ENCODE peak calls at places on chromosomes 13 and 19, in six cellular contexts. F, P, L, B, D and J are unnamed samples.

GRCh38 chr13:27170521-27171243 is 929 bp downstream of the USP12 start:
- DNase-seq in B (peak), D (no peak), F (peak), L (peak), P (peak), J (peak)

GRCh38 chr13:20487927-20488326 is 37.7 kb downstream of the CRYL1 start:
- DNase-seq in P (no peak), F (no peak), L (no peak), B (no peak), D (no peak), J (no peak)

GRCh38 chr13:41026806-41027205 is 7.7 kb upstream of the ELF1 start:
- DNase-seq in L (no peak), B (no peak), P (no peak), F (no peak), D (no peak), J (no peak)

GRCh38 chr13:44697058-44697457 is 120.9 kb upstream of the TSC22D1 start:
- DNase-seq in L (no peak), B (no peak), F (no peak), D (no peak), P (no peak), J (no peak)

GRCh38 chr13:71033026-71033425 is 834.0 kb downstream of the DACH1 start:
- DNase-seq in L (no peak), B (no peak), P (no peak), F (no peak), D (no peak), J (no peak)

GRCh38 chr13:108272333-108272732 is 2.8 kb downstream of the TNFSF13B start:
- DNase-seq in D (peak), L (no peak), P (peak), B (no peak), F (no peak), J (no peak)

GRCh38 chr13:102309110-102309509 is 92.7 kb downstream of the FGF14 start:
- DNase-seq in D (no peak), B (no peak), F (no peak), P (no peak), L (no peak), J (no peak)

GRCh38 chr13:92719868-92720267 is 506.7 kb upstream of the GPC6 start:
- DNase-seq in L (no peak), D (no peak), F (no peak), B (peak), P (no peak), J (no peak)

GRCh38 chr19:20999731-21000352 is 20.6 kb upstream of the ZNF430 start:
- DNase-seq in B (peak), D (peak), P (peak), L (peak), F (peak), J (peak)

GRCh38 chr13:111577429-111577828 is 257.0 kb downstream of the TEX29 start:
- DNase-seq in B (no peak), L (no peak), F (no peak), D (no peak), P (no peak), J (no peak)

GRCh38 chr19:7863157-7863970 is 10.8 kb downstream of the PRR36 start:
- DNase-seq in P (no peak), L (no peak), F (no peak), D (no peak), B (no peak), J (no peak)

GRCh38 chr19:13872339-13872694 is 4.6 kb upstream of the NANOS3 start:
- DNase-seq in P (no peak), D (no peak), B (no peak), L (no peak), F (no peak), J (no peak)

GRCh38 chr19:4575978-4576933 is 16.8 kb upstream of the SEMA6B start:
- DNase-seq in F (peak), P (peak), B (peak), L (peak), D (peak), J (peak)

GRCh38 chr13:39297664-39298171 is 259.5 kb downstream of the NHLRC3 start:
- DNase-seq in F (no peak), L (no peak), P (no peak), D (no peak), B (no peak), J (no peak)

GRCh38 chr13:39330504-39330903 is 272.5 kb downstream of the LHFPL6 start:
- DNase-seq in L (no peak), F (no peak), B (no peak), D (no peak), P (no peak), J (no peak)

GRCh38 chr19:48393559-48394330 is at the start of gene GRIN2D:
- DNase-seq in D (peak), F (peak), L (no peak), P (peak), B (no peak), J (peak)

GRCh38 chr13:65872448-65872847 is 1357.7 kb downstream of the PCDH9 start:
- DNase-seq in B (no peak), D (no peak), P (no peak), L (no peak), F (no peak), J (no peak)

GRCh38 chr19:31316201-31316951 is 32.9 kb downstream of the TSHZ3 start:
- DNase-seq in F (no peak), P (peak), L (no peak), D (peak), B (peak), J (no peak)

GRCh38 chr19:7337380-7338194 is 11.2 kb upstream of the ARHGEF18 start:
- DNase-seq in P (no peak), F (no peak), D (no peak), L (no peak), B (peak), J (no peak)

GRCh38 chr19:29062486-29063435 is 150.2 kb downstream of the UQCRFS1 start:
- DNase-seq in D (no peak), F (no peak), P (no peak), B (no peak), L (no peak), J (no peak)

GRCh38 chr13:40648841-40649240 is 17.6 kb downstream of the FOXO1 start:
- DNase-seq in F (no peak), B (no peak), P (peak), D (no peak), L (no peak), J (no peak)

GRCh38 chr19:11479090-11479469 is 1.8 kb downstream of the ELAVL3 start:
- DNase-seq in D (no peak), L (no peak), F (no peak), B (no peak), P (no peak), J (peak)
- H3K4me3 ChIP-seq in D (no peak), L (no peak), F (no peak), B (no peak), P (no peak), J (no peak)

GRCh38 chr19:53212703-53213320 is 19.7 kb upstream of the ZNF665 start:
- DNase-seq in D (no peak), F (no peak), P (no peak), B (no peak), L (no peak), J (no peak)
- H3K4me3 ChIP-seq in D (peak), F (no peak), P (no peak), B (no peak), L (no peak), J (peak)

GRCh38 chr13:51781246-51782022 is 22.5 kb downstream of the DHRS12 start:
- DNase-seq in L (no peak), D (peak), B (peak), F (peak), P (peak), J (no peak)
- H3K4me3 ChIP-seq in L (no peak), D (no peak), B (no peak), F (no peak), P (no peak), J (no peak)

DNA sequence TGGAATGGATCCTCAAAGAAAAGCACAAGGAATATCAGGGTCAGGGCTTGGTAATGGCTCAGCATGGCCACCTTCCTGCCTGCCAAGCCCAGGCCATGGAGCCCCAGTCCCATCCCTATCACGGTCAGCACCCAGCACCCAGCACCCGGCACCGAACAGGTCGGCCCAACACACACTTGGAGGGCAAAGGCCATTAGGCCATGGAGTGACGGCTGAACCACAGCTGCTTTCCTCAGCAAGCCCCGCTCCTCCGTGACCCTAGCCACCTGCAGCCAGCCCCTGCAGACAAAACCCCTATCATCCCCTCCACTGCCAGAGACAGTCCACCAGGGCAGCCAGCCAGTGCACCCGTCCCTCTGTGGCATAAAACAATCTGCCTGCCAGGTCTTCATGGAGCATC is 20.6 kb downstream of the PEPD start:
- DNase-seq in D (no peak), B (no peak), P (no peak), L (no peak), F (no peak), J (no peak)
- H3K4me3 ChIP-seq in D (no peak), B (no peak), P (no peak), L (no peak), F (no peak), J (no peak)

GRCh38 chr19:17775991-17776803 is 18.7 kb upstream of the B3GNT3 start:
- DNase-seq in P (no peak), D (no peak), F (no peak), B (no peak), L (no peak), J (no peak)

GRCh38 chr19:17777840-17778620 is 16.9 kb upstream of the B3GNT3 start:
- DNase-seq in F (peak), B (peak), L (no peak), P (peak), D (peak), J (no peak)

GRCh38 chr19:17778621-17779280 is 16.2 kb upstream of the B3GNT3 start:
- DNase-seq in D (peak), L (no peak), B (no peak), P (no peak), F (no peak), J (no peak)

GRCh38 chr19:17772172-17772571 is 20.9 kb downstream of the FCHO1 start:
- DNase-seq in F (no peak), B (no peak), P (no peak), D (peak), L (no peak), J (no peak)

DNA sequence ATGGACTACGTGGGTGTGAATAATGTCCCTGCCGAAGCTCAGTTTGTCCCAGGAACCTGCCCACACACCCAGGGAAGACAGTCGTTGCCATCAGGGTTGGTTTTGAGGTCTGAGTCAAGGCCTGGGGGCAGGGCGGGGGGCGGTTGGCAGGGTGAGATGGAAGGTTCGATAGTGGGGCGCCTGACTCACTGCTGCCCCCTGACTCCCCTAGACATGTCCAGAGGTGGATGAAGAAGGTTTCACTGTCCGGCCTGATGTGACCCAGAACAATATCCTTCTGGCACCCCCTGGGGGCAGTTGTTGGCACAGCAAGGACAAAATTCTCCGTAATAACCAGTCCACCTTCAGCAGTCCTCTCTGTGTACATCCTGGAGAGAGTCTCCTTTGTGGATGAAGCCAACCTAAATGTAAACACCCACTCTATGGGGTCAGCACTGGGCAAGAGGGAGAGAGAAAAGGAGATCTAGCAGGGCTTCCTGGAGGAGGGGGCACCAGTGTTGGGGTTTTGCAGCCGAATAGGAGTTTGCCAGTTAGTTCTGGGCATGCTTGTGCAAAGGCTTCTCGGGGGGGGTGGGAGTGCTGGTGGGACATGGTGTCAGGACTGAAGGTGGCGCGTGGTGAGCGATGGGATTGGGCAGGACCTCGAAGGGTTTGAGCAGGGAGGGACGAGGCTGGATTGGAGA is 19.6 kb upstream of the B3GNT3 start:
- DNase-seq in F (peak), L (no peak), P (peak), D (peak), B (no peak), J (no peak)
- H3K4me3 ChIP-seq in F (no peak), L (no peak), P (no peak), D (no peak), B (no peak), J (no peak)

GRCh38 chr13:46796129-46796514 is 839 bp downstream of the ESD start:
- DNase-seq in D (no peak), B (no peak), L (no peak), P (no peak), F (no peak), J (peak)
- H3K4me3 ChIP-seq in D (peak), B (peak), L (peak), P (peak), F (peak), J (peak)

DNA sequence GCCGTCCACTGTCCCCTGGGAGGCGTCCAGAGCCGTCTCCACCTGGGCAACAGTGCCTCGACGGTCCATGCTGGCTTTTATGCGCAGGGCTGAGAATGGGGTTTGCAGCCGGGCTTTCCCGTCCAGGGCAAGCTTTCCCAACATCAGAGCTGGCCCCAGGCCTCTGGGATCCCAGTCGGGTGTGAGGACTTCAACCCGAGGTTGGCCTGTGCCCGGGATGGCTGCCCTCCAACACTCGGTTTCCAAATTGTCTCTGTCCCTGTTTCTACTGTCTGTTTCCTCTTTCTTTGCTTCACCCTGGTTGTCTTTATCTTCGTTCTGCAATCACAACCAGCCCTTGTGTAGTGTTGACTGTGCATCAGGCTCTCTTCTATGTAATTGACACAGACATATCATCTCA is at the start of gene IFNL4:
- DNase-seq in F (no peak), L (no peak), P (no peak), D (no peak), B (no peak), J (no peak)
- H3K4me3 ChIP-seq in F (no peak), L (no peak), P (no peak), D (no peak), B (no peak), J (no peak)